ENCODE peak calls at places on chromosomes 12 and 14, in five cellular contexts. One of them, this sample, is unnamed.

GRCh38 chr12:95336387-95337067 is 118.9 kb downstream of the VEZT start:
- DNase-seq in Panc1: peak
- DNase-seq in IMR-90: peak
- DNase-seq in breast epithelium: peak
- DNase-seq in DND-41: no peak
- DNase-seq in this sample: peak

GRCh38 chr12:56645201-56645716 is 525 bp downstream of the ATP5F1B start:
- DNase-seq in breast epithelium: no peak
- DNase-seq in DND-41: peak
- DNase-seq in IMR-90: no peak
- DNase-seq in Panc1: no peak
- DNase-seq in this sample: peak

GRCh38 chr14:91872517-91873470 is 5.5 kb upstream of the TC2N start:
- DNase-seq in IMR-90: peak
- DNase-seq in DND-41: peak
- DNase-seq in Panc1: no peak
- DNase-seq in breast epithelium: peak
- DNase-seq in this sample: no peak

GRCh38 chr12:54526800-54527630 is 22.4 kb upstream of the PDE1B start:
- DNase-seq in IMR-90: peak
- DNase-seq in DND-41: peak
- DNase-seq in Panc1: peak
- DNase-seq in breast epithelium: no peak
- DNase-seq in this sample: peak

GRCh38 chr12:121697093-121697698 is 15.4 kb upstream of the TMEM120B start:
- DNase-seq in IMR-90: peak
- DNase-seq in breast epithelium: no peak
- DNase-seq in DND-41: no peak
- DNase-seq in Panc1: no peak
- DNase-seq in this sample: no peak

GRCh38 chr12:132271755-132272092 is 57.7 kb downstream of the GALNT9 start:
- DNase-seq in DND-41: no peak
- DNase-seq in IMR-90: no peak
- DNase-seq in Panc1: no peak
- DNase-seq in breast epithelium: no peak
- DNase-seq in this sample: no peak

GRCh38 chr12:106084048-106084671 is 54.6 kb downstream of the NUAK1 start:
- DNase-seq in Panc1: no peak
- DNase-seq in DND-41: no peak
- DNase-seq in IMR-90: peak
- DNase-seq in breast epithelium: no peak
- DNase-seq in this sample: no peak

GRCh38 chr12:94092516-94093241 is 55.7 kb upstream of the PLXNC1 start:
- DNase-seq in breast epithelium: peak
- DNase-seq in Panc1: no peak
- DNase-seq in DND-41: no peak
- DNase-seq in IMR-90: peak
- DNase-seq in this sample: no peak

GRCh38 chr12:122854554-122854953 is 19.3 kb downstream of the HIP1R start:
- DNase-seq in DND-41: no peak
- DNase-seq in breast epithelium: no peak
- DNase-seq in IMR-90: no peak
- DNase-seq in Panc1: no peak
- DNase-seq in this sample: no peak

GRCh38 chr12:117980621-117981020 is 11.8 kb upstream of the KSR2 start:
- DNase-seq in breast epithelium: no peak
- DNase-seq in Panc1: no peak
- DNase-seq in IMR-90: no peak
- DNase-seq in DND-41: no peak
- DNase-seq in this sample: no peak

GRCh38 chr12:97854477-97854876 is 391.9 kb downstream of the RMST start:
- DNase-seq in breast epithelium: no peak
- DNase-seq in Panc1: no peak
- DNase-seq in DND-41: no peak
- DNase-seq in IMR-90: no peak
- DNase-seq in this sample: no peak
- TF ChIP-seq CTCF in breast epithelium: no peak
- TF ChIP-seq CTCF in Panc1: no peak
- TF ChIP-seq CTCF in DND-41: no peak
- TF ChIP-seq CTCF in IMR-90: no peak
- TF ChIP-seq CTCF in this sample: no peak

DNA sequence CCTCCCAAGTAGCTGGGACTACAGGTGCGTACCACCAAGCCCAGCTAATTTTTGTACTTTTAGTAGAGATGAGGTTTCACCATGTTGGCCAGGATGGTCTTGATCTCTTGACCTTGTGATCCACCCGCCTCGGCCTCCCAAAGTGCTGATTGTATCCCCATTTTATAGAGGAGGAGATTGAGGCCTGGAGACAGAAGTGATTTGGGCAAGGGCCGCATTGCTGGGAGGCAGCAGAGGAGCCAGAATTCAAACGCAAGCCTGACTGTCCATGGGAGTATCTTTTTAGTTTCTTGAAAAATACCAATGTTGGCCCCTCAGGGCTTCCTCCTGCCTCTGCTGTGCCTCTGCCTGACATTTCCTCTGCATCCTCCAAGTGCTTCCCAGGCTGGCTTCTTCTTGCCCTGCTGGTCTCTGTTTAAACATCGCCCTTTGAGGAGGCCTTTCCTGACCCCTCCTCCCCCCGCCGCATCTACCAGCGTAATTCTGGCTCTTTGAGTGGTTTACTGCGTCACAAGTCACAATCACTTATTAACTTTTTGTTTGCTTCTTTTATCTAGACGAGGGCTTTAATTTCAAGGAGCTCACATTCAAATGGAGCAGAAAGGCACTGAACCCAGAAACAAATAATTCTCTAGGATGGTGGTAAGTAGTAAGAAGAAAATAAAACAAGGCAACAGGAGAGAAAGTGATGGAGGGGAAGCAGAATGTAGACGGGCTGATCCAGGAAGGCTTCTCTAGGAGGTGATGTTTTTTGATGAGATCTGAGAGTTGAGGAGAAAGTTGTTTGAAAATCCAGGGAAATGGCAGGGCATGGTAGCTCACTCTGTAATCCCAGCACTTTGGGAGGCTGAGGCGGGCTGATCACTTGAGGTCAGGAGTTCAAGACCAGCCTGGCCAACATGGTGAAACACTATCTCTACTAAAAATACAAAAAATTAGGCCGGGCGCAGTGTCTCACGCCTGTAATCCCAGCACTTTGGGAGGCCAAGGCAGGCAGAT is 91.0 kb upstream of the MED13L start:
- DNase-seq in breast epithelium: no peak
- DNase-seq in DND-41: no peak
- DNase-seq in IMR-90: no peak
- DNase-seq in Panc1: no peak
- DNase-seq in this sample: no peak
- TF ChIP-seq CTCF in breast epithelium: no peak
- TF ChIP-seq CTCF in DND-41: no peak
- TF ChIP-seq CTCF in IMR-90: no peak
- TF ChIP-seq CTCF in Panc1: no peak
- TF ChIP-seq CTCF in this sample: no peak

GRCh38 chr14:34501004-34501580 is 38.4 kb downstream of the EAPP start:
- DNase-seq in Panc1: no peak
- DNase-seq in breast epithelium: no peak
- DNase-seq in IMR-90: no peak
- DNase-seq in DND-41: no peak
- DNase-seq in this sample: no peak

GRCh38 chr14:34496007-34496678 is 34.1 kb upstream of the SPTSSA start:
- DNase-seq in Panc1: no peak
- DNase-seq in DND-41: no peak
- DNase-seq in breast epithelium: no peak
- DNase-seq in IMR-90: no peak
- DNase-seq in this sample: no peak

GRCh38 chr14:34501997-34502396 is 37.5 kb downstream of the EAPP start:
- DNase-seq in IMR-90: peak
- DNase-seq in DND-41: no peak
- DNase-seq in Panc1: no peak
- DNase-seq in breast epithelium: no peak
- DNase-seq in this sample: no peak

GRCh38 chr14:34496679-34497513 is 34.9 kb upstream of the SPTSSA start:
- DNase-seq in breast epithelium: peak
- DNase-seq in IMR-90: peak
- DNase-seq in DND-41: no peak
- DNase-seq in Panc1: peak
- DNase-seq in this sample: no peak

DNA sequence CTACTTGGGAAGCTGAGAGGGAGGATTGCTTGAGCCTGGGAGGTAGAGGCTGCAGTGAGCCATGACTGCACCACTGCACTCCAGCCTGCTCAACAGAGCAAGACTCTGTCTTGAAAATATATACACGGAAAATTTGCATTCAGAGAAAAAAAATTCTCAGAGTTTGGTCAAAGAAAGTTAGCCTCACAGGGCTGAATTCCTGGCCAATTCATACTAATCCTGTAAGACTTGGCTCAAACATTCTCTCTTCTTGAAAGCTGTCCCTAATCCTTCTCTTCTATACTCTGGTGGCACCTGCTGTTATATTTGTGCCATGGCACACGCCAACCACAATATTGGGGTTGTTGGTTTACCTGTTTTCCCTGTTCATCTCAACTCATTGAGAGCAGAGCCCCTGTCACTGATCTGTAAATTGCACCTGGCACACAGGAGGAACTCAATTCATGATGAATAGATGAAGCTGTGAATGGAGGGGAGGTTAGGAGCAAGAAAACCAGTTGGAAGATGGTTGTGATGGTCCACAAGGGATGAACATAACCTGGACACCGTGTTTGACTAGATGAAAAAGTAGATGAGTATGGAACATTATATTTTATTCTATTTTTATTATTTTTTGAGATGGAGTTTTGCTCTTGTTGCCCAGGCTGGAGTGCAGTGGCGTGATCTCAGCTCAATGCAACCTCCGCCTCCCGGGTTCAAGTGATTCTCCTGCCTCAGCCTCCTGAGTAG is 36.8 kb upstream of the SPTSSA start:
- DNase-seq in DND-41: peak
- DNase-seq in breast epithelium: no peak
- DNase-seq in Panc1: no peak
- DNase-seq in IMR-90: peak
- DNase-seq in this sample: no peak
- TF ChIP-seq CTCF in DND-41: peak
- TF ChIP-seq CTCF in breast epithelium: peak
- TF ChIP-seq CTCF in Panc1: peak
- TF ChIP-seq CTCF in IMR-90: peak
- TF ChIP-seq CTCF in this sample: no peak

GRCh38 chr12:52041695-52042123 is 9.5 kb upstream of the NR4A1 start:
- DNase-seq in IMR-90: peak
- DNase-seq in DND-41: peak
- DNase-seq in breast epithelium: peak
- DNase-seq in Panc1: no peak
- DNase-seq in this sample: no peak
- TF ChIP-seq CTCF in IMR-90: no peak
- TF ChIP-seq CTCF in DND-41: no peak
- TF ChIP-seq CTCF in breast epithelium: no peak
- TF ChIP-seq CTCF in Panc1: no peak
- TF ChIP-seq CTCF in this sample: no peak

DNA sequence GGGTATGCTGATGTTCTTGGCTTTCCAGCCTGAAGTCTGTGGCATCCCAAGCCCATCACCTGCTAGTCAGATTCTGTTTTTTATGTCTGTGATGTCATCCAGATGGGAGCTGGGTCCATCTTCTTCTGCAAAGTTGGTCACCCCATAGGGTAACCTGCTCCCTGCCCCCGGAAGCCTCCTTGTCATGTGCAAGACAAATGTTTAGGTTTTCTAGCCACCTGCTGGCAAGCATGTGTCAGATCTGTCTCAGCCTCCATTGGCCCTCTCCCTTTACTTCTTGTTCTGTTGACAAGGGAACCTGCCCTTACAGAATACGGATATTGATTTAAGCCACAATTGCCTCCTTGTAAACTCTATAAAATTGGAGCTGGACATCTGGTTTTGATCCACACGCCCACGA is 7.4 kb downstream of the NTF3 start:
- DNase-seq in IMR-90: peak
- DNase-seq in Panc1: no peak
- DNase-seq in breast epithelium: no peak
- DNase-seq in DND-41: no peak
- DNase-seq in this sample: no peak
- TF ChIP-seq CTCF in IMR-90: no peak
- TF ChIP-seq CTCF in Panc1: no peak
- TF ChIP-seq CTCF in breast epithelium: no peak
- TF ChIP-seq CTCF in DND-41: no peak
- TF ChIP-seq CTCF in this sample: no peak